ENCODE peak calls at places on chromosome 11, in ten cellular contexts. R is nucleus accumbens; G is Ammon's horn; W is COLO829; H is NCI-H2227 treated with DMSO at 0.1 percent for 48 hours; N is GM10248; I is EH; O is stimulated activated CD4-positive, alpha-beta T cell treated with anti-CD3 and anti-CD28 coated beads, Interleukin-1b, Interleukin-23, amount 100 ng/mL, for 48 hours; K is fibroblast of lung; P is endothelial cell. X is an unnamed sample.

GRCh38 chr11:26219506-26220117 is 112.3 kb upstream of the ANO3 start:
- DNase-seq in R (no peak), G (no peak), W (no peak), H (no peak), N (no peak), I (peak; percentile 19), O (no peak), K (peak; percentile 33), P (no peak), X (no peak)

GRCh38 chr11:125892994-125893393 is 5.5 kb downstream of the HYLS1 start:
- DNase-seq in R (no peak), G (no peak), W (no peak), H (no peak), N (no peak), I (no peak), O (no peak), K (no peak), P (no peak), X (no peak)

GRCh38 chr11:3219281-3219892 is 774 bp upstream of the MRGPRG start:
- DNase-seq in R (no peak), G (no peak), W (no peak), H (no peak), N (no peak), I (no peak), O (no peak), K (no peak), P (no peak), X (no peak)

GRCh38 chr11:34457607-34458006 is 18.9 kb downstream of the CAT start:
- DNase-seq in R (no peak), G (no peak), W (no peak), H (no peak), N (no peak), I (no peak), O (no peak), K (no peak), P (no peak), X (no peak)

GRCh38 chr11:121023848-121024751 is at the start of gene TBCEL:
- DNase-seq in R (peak; percentile 79), G (peak; percentile 94), W (peak; percentile 90), H (peak; percentile 55), N (peak; percentile 96), I (peak; percentile 86), O (peak; percentile 84), K (peak; percentile 85), P (peak; percentile 96), X (peak; percentile 97)

GRCh38 chr11:96337541-96338530 is 5.2 kb downstream of the MAML2 start:
- DNase-seq in R (no peak), G (peak; percentile 51), W (no peak), H (no peak), N (peak; percentile 44), I (peak; percentile 57), O (peak; percentile 66), K (peak; percentile 54), P (no peak), X (no peak)

GRCh38 chr11:66745356-66746235 is 16.6 kb upstream of the SPTBN2 start:
- DNase-seq in R (no peak), G (no peak), W (no peak), H (peak; percentile 48), N (peak; percentile 68), I (no peak), O (peak; percentile 46), K (no peak), P (no peak), X (no peak)

GRCh38 chr11:83025267-83025704 is 46.4 kb downstream of the RAB30 start:
- DNase-seq in R (no peak), G (peak; percentile 81), W (peak; percentile 57), H (no peak), N (no peak), I (no peak), O (no peak), K (no peak), P (no peak), X (no peak)

GRCh38 chr11:35216962-35217667 is 78.1 kb downstream of the CD44 start:
- DNase-seq in R (no peak), G (no peak), W (no peak), H (no peak), N (no peak), I (no peak), O (no peak), K (peak; percentile 42), P (no peak), X (no peak)

GRCh38 chr11:112024178-112024777 is 930 bp upstream of the DLAT start:
- DNase-seq in R (no peak), G (peak; percentile 32), W (no peak), H (no peak), N (peak; percentile 53), I (no peak), O (no peak), K (no peak), P (no peak), X (no peak)

GRCh38 chr11:84655729-84656128 is 971.4 kb downstream of the DLG2 start:
- DNase-seq in R (no peak), G (no peak), W (no peak), H (no peak), N (no peak), I (no peak), O (no peak), K (no peak), P (no peak), X (no peak)

GRCh38 chr11:85806876-85807275 is 4.1 kb downstream of the SYTL2 start:
- DNase-seq in R (no peak), G (no peak), W (no peak), H (no peak), N (no peak), I (no peak), O (no peak), K (no peak), P (no peak), X (no peak)

GRCh38 chr11:117039897-117040296 is 58.3 kb downstream of the SIK3 start:
- DNase-seq in R (no peak), G (no peak), W (no peak), H (no peak), N (no peak), I (no peak), O (peak; percentile 31), K (no peak), P (no peak), X (no peak)

GRCh38 chr11:11537372-11537771 is 84.4 kb downstream of the GALNT18 start:
- DNase-seq in R (no peak), G (no peak), W (no peak), H (no peak), N (no peak), I (peak; percentile 7), O (no peak), K (no peak), P (no peak), X (no peak)

GRCh38 chr11:96567193-96567592 is 177.4 kb downstream of the JRKL start:
- DNase-seq in R (no peak), G (no peak), W (no peak), H (no peak), N (no peak), I (no peak), O (no peak), K (peak; percentile 17), P (no peak), X (no peak)

GRCh38 chr11:16899708-16900107 is 114.5 kb downstream of the PLEKHA7 start:
- DNase-seq in R (no peak), G (no peak), W (no peak), H (no peak), N (no peak), I (no peak), O (no peak), K (no peak), P (no peak), X (no peak)

GRCh38 chr11:102495161-102496042 is 35.1 kb downstream of the MMP7 start:
- DNase-seq in R (no peak), G (peak; percentile 93), W (peak; percentile 58), H (peak; percentile 60), N (peak; percentile 58), I (peak; percentile 85), O (no peak), K (peak; percentile 91), P (peak; percentile 49), X (peak; percentile 58)

GRCh38 chr11:68122936-68123539 is 1.9 kb upstream of the CHKA start:
- DNase-seq in R (no peak), G (no peak), W (no peak), H (no peak), N (no peak), I (peak; percentile 36), O (no peak), K (no peak), P (no peak), X (no peak)

GRCh38 chr11:123188508-123189165 is 6.4 kb downstream of the CLMP start:
- DNase-seq in R (no peak), G (peak; percentile 70), W (peak; percentile 77), H (no peak), N (no peak), I (peak; percentile 86), O (no peak), K (peak; percentile 97), P (no peak), X (peak; percentile 52)

GRCh38 chr11:61725632-61726280 is 26.7 kb upstream of the MYRF start:
- DNase-seq in R (no peak), G (no peak), W (no peak), H (no peak), N (no peak), I (peak; percentile 9), O (no peak), K (peak; percentile 67), P (no peak), X (no peak)